ENCODE peak calls at places on chromosome 9, in six cellular contexts. D, A, X, R, B and P are unnamed samples.

GRCh38 chr9:3809724-3810123 is 283.9 kb upstream of the RFX3 start:
- DNase-seq in D (no peak), A (no peak), X (no peak), R (peak), B (peak), P (no peak)

GRCh38 chr9:34249274-34249673 is 70.4 kb downstream of the UBAP1 start:
- DNase-seq in D (no peak), A (no peak), X (no peak), R (no peak), B (no peak), P (no peak)

GRCh38 chr9:136157477-136158265 is 39.0 kb upstream of the TMEM250 start:
- DNase-seq in D (no peak), A (no peak), X (no peak), R (no peak), B (no peak), P (no peak)

GRCh38 chr9:135726138-135726853 is 24.3 kb downstream of the KCNT1 start:
- DNase-seq in D (no peak), A (no peak), X (no peak), R (no peak), B (no peak), P (no peak)

GRCh38 chr9:115267788-115268187 is 149.8 kb upstream of the TNC start:
- DNase-seq in D (no peak), A (no peak), X (no peak), R (no peak), B (no peak), P (no peak)

GRCh38 chr9:16368425-16369087 is 501.9 kb downstream of the BNC2 start:
- DNase-seq in D (no peak), A (peak), X (no peak), R (no peak), B (peak), P (no peak)

GRCh38 chr9:130860458-130861316 is 25.6 kb downstream of the ABL1 start:
- DNase-seq in D (peak), A (no peak), X (peak), R (peak), B (peak), P (no peak)

GRCh38 chr9:133960568-133961129 is 31.5 kb downstream of the VAV2 start:
- DNase-seq in D (no peak), A (no peak), X (no peak), R (no peak), B (no peak), P (no peak)

GRCh38 chr9:100213730-100214477 is 114.9 kb downstream of the INVS start:
- DNase-seq in D (peak), A (no peak), X (no peak), R (peak), B (peak), P (no peak)